ENCODE peak calls at places on chromosomes 1 and 21, in five cellular contexts. J is AG04450, W is aorta, S is OCI-LY7, X is SJSA1. U is an unnamed sample.

GRCh38 chr1:72917920-72918319 is 635.6 kb upstream of the NEGR1 start:
- DNase-seq in S (no peak), W (no peak), J (no peak), X (no peak), U (no peak)

GRCh38 chr1:233326995-233327937 is at the start of gene MAP3K21:
- DNase-seq in J (no peak), X (no peak), W (peak), S (peak), U (peak)

GRCh38 chr1:151888972-151889570 is 20.2 kb downstream of the THEM4 start:
- DNase-seq in W (no peak), X (no peak), J (no peak), S (peak), U (no peak)

GRCh38 chr1:22808186-22808845 is 97.7 kb downstream of the EPHB2 start:
- DNase-seq in J (peak), W (no peak), X (no peak), S (no peak), U (no peak)

GRCh38 chr1:172837816-172838680 is 179.1 kb downstream of the FASLG start:
- DNase-seq in J (no peak), S (no peak), W (no peak), X (no peak), U (no peak)

GRCh38 chr1:48022306-48022705 is 25.1 kb upstream of the TRABD2B start:
- DNase-seq in W (no peak), X (no peak), J (no peak), S (no peak), U (no peak)

GRCh38 chr1:228009828-228010775 is 3.3 kb downstream of the WNT3A start:
- DNase-seq in S (peak), X (no peak), J (no peak), W (no peak), U (peak)

GRCh38 chr1:41950820-41951219 is 32.1 kb upstream of the HIVEP3 start:
- DNase-seq in S (no peak), X (no peak), J (no peak), W (no peak), U (no peak)

GRCh38 chr1:108502138-108502537 is 52.0 kb downstream of the NBPF6 start:
- DNase-seq in S (no peak), W (no peak), X (peak), J (no peak), U (no peak)

GRCh38 chr1:110492573-110492972 is 26.4 kb downstream of the KCNA10 start:
- DNase-seq in X (no peak), J (no peak), S (no peak), W (no peak), U (no peak)

GRCh38 chr1:204288061-204288588 is 71.6 kb downstream of the PLEKHA6 start:
- DNase-seq in S (no peak), W (no peak), J (no peak), X (peak), U (peak)

GRCh38 chr1:31708324-31708723 is 4.5 kb upstream of the COL16A1 start:
- DNase-seq in S (no peak), J (no peak), W (no peak), X (peak), U (no peak)

GRCh38 chr1:200336111-200336845 is 73.6 kb downstream of the ZNF281 start:
- DNase-seq in X (peak), J (no peak), W (no peak), S (no peak), U (no peak)

GRCh38 chr21:44423941-44424607 is 31.2 kb upstream of the LRRC3 start:
- DNase-seq in W (peak), X (no peak), J (no peak), S (no peak), U (no peak)

GRCh38 chr21:44424608-44425306 is 30.6 kb upstream of the LRRC3 start:
- DNase-seq in S (no peak), J (no peak), W (peak), X (no peak), U (no peak)

GRCh38 chr21:44421901-44422840 is 33.1 kb upstream of the LRRC3 start:
- DNase-seq in W (peak), S (no peak), J (no peak), X (no peak), U (no peak)

GRCh38 chr21:44425307-44425894 is 29.9 kb upstream of the LRRC3 start:
- DNase-seq in S (no peak), W (peak), J (no peak), X (no peak), U (peak)

GRCh38 chr21:44423312-44423821 is 31.9 kb upstream of the LRRC3 start:
- DNase-seq in J (no peak), X (no peak), W (peak), S (peak), U (no peak)
- H3K4me3 ChIP-seq in J (no peak), X (no peak), W (no peak), S (no peak), U (no peak)

GRCh38 chr21:43361493-43362296 is 65.2 kb downstream of the SIK1 start:
- DNase-seq in X (no peak), W (peak), J (peak), S (peak), U (no peak)

GRCh38 chr21:43362306-43362927 is 64.5 kb downstream of the SIK1 start:
- DNase-seq in S (peak), X (no peak), W (peak), J (peak), U (peak)

GRCh38 chr21:43360441-43361126 is 66.3 kb downstream of the SIK1 start:
- DNase-seq in J (no peak), X (no peak), W (no peak), S (no peak), U (no peak)

GRCh38 chr21:43362928-43363314 is 64.0 kb downstream of the SIK1 start:
- DNase-seq in X (no peak), W (no peak), J (no peak), S (peak), U (no peak)

GRCh38 chr21:43361127-43361492 is 65.8 kb downstream of the SIK1 start:
- DNase-seq in X (no peak), J (no peak), W (no peak), S (peak), U (peak)
- H3K4me3 ChIP-seq in X (no peak), J (peak), W (no peak), S (peak), U (peak)

DNA sequence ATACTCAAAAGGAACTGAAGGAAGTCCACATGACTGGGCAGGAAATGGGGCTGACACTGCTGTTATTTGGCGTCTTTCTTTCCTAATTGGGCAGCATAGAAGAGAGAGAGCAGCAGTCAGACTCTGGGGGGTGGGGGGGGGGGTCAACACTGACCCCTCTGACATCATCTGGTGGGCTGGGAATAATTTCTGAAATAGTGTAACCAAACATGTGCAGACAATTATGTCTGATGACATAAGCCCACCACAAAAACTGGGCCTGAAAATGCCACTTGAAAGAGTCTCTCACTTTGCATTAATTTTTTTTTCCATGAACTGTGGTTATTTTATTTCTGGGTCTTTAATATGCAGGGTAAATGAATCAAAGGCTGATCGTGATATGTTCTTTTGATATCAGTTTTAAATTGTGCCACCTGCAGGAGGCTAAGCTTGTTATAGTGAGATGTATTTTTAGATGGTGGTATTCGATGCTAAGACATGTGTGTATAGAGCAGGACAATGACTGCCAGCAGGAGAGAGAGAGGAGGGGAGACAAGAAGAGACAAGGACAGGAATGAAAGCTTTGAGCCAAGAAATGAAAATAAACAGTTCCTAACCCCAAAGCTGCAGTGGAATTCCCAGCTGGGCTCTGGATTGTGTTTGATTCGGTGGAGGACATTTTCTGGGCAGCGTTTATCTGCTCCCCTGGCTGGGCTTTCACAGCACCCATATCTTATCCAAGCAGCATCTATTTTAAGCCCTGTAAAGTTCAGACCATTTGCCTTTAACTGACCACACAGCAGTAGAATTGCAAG is 264.7 kb downstream of the PBX1 start:
- DNase-seq in X (peak), W (no peak), S (no peak), J (peak), U (no peak)
- H3K4me3 ChIP-seq in X (no peak), W (no peak), S (no peak), J (no peak), U (no peak)

GRCh38 chr1:225809842-225810578 is at the start of gene EPHX1:
- DNase-seq in X (peak), S (peak), J (peak), W (peak), U (peak)
- H3K4me3 ChIP-seq in X (peak), S (peak), J (peak), W (peak), U (peak)

GRCh38 chr1:63774617-63775417 is 1.0 kb downstream of the ROR1 start:
- DNase-seq in J (no peak), S (peak), X (peak), W (peak), U (peak)
- H3K4me3 ChIP-seq in J (peak), S (peak), X (peak), W (peak), U (peak)

GRCh38 chr1:223081181-223081994 is 61.7 kb downstream of the TLR5 start:
- DNase-seq in W (peak), X (peak), J (peak), S (peak), U (peak)
- H3K4me3 ChIP-seq in W (no peak), X (peak), J (peak), S (no peak), U (peak)

GRCh38 chr1:89946532-89946931 is 48.4 kb upstream of the ZNF326 start:
- DNase-seq in X (no peak), W (no peak), J (no peak), S (no peak), U (no peak)
- H3K4me3 ChIP-seq in X (no peak), W (no peak), J (no peak), S (no peak), U (no peak)

GRCh38 chr1:155078496-155079209 is at the start of gene EFNA3:
- DNase-seq in S (peak), X (no peak), W (peak), J (no peak), U (peak)
- H3K4me3 ChIP-seq in S (peak), X (peak), W (no peak), J (peak), U (peak)

U was measured in BE2C.